ENCODE peak calls at places on chromosomes 1 and 21, in nine cellular contexts. M is AG04450; N is heart right ventricle; S is body of pancreas; D is hepatocyte; Y is lower leg skin; O is astrocyte of the spinal cord; Q is OCI-LY7; G is CD8-positive, alpha-beta T cell. U is an unnamed sample.

GRCh38 chr1:87867631-87868030 is 539.0 kb downstream of the LMO4 start:
- DNase-seq in M (no peak), G (no peak), Y (no peak), D (no peak), Q (no peak), O (peak), N (no peak), S (no peak), U (peak)

GRCh38 chr21:41890355-41890754 is 11.2 kb upstream of the PRDM15 start:
- DNase-seq in Y (no peak), Q (no peak), O (no peak), N (no peak), M (no peak), D (no peak), G (no peak), S (no peak), U (no peak)

GRCh38 chr1:215807926-215808325 is 240.8 kb downstream of the KCTD3 start:
- DNase-seq in Q (no peak), D (no peak), N (no peak), M (no peak), Y (no peak), O (no peak), G (no peak), S (no peak), U (no peak)

GRCh38 chr1:62625415-62625814 is 28.1 kb downstream of the ANGPTL3 start:
- DNase-seq in O (no peak), S (no peak), D (no peak), M (no peak), G (no peak), Q (no peak), N (no peak), Y (no peak), U (no peak)

GRCh38 chr1:234893725-234894630 is 234.7 kb downstream of the TOMM20 start:
- DNase-seq in S (peak), D (no peak), N (peak), M (no peak), G (no peak), Y (no peak), O (peak), Q (no peak), U (peak)

GRCh38 chr1:26403656-26404055 is 7.0 kb upstream of the LIN28A start:
- DNase-seq in D (no peak), Q (no peak), N (no peak), M (no peak), S (no peak), Y (no peak), O (no peak), G (no peak), U (no peak)

GRCh38 chr1:230375795-230376194 is 50.3 kb downstream of the PGBD5 start:
- DNase-seq in M (no peak), N (peak), D (no peak), Y (no peak), G (no peak), Q (no peak), S (peak), O (no peak), U (no peak)

GRCh38 chr1:89701746-89702241 is 68.9 kb downstream of the LRRC8C start:
- DNase-seq in D (no peak), S (no peak), G (no peak), Q (no peak), N (peak), Y (no peak), O (peak), M (no peak), U (peak)

GRCh38 chr1:119882172-119883029 is 13.9 kb downstream of the ADAM30 start:
- DNase-seq in G (no peak), M (no peak), Y (no peak), Q (no peak), D (no peak), N (no peak), S (no peak), O (no peak), U (no peak)

GRCh38 chr1:11058595-11059165 is 1.1 kb downstream of the SRM start:
- DNase-seq in Y (no peak), O (no peak), S (peak), Q (peak), D (no peak), M (no peak), N (no peak), G (no peak), U (no peak)

GRCh38 chr1:97647776-97648175 is 273.1 kb downstream of the DPYD start:
- DNase-seq in G (no peak), N (no peak), M (peak), Y (no peak), S (no peak), D (no peak), O (peak), Q (no peak), U (peak)

GRCh38 chr1:85178396-85178795 is 22.4 kb downstream of the SYDE2 start:
- DNase-seq in Q (no peak), S (no peak), O (no peak), N (no peak), G (no peak), D (no peak), Y (no peak), M (no peak), U (no peak)

GRCh38 chr1:70818391-70818790 is 229.2 kb downstream of the PTGER3 start:
- DNase-seq in N (no peak), S (no peak), M (no peak), D (no peak), O (no peak), G (no peak), Q (no peak), Y (no peak), U (peak)

GRCh38 chr1:185559151-185559550 is 175.0 kb upstream of the HMCN1 start:
- DNase-seq in D (no peak), N (no peak), Q (no peak), Y (no peak), M (no peak), S (no peak), G (no peak), O (no peak), U (no peak)

GRCh38 chr21:38913120-38913975 is 107.6 kb downstream of the ETS2 start:
- DNase-seq in D (peak), S (peak), Y (peak), G (no peak), Q (no peak), M (peak), N (peak), O (peak), U (peak)

GRCh38 chr1:115828101-115829022 is 12.6 kb downstream of the NHLH2 start:
- DNase-seq in S (peak), G (no peak), Y (no peak), M (no peak), O (no peak), D (peak), Q (no peak), N (no peak), U (peak)

GRCh38 chr1:201220388-201220715 is 29.7 kb downstream of the IGFN1 start:
- DNase-seq in S (no peak), O (no peak), Q (no peak), N (no peak), D (no peak), G (no peak), M (no peak), Y (no peak), U (no peak)

GRCh38 chr1:193602705-193603104 is 416.3 kb upstream of the B3GALT2 start:
- DNase-seq in O (no peak), G (no peak), D (no peak), N (no peak), Y (no peak), S (no peak), Q (no peak), M (no peak), U (no peak)

GRCh38 chr1:93756656-93757055 is 75.0 kb upstream of the BCAR3 start:
- DNase-seq in D (no peak), Q (no peak), S (no peak), O (no peak), M (no peak), Y (no peak), G (no peak), N (no peak), U (no peak)

GRCh38 chr1:21855257-21856096 is 43.4 kb downstream of the LDLRAD2 start:
- DNase-seq in S (no peak), D (no peak), Q (no peak), N (no peak), Y (no peak), M (no peak), G (no peak), O (no peak), U (no peak)

GRCh38 chr21:39676054-39676771 is 63.5 kb downstream of the B3GALT5 start:
- DNase-seq in O (peak), D (peak), G (no peak), M (no peak), Y (no peak), Q (no peak), S (peak), N (peak), U (no peak)

GRCh38 chr1:111821121-111821745 is 65.5 kb downstream of the DDX20 start:
- DNase-seq in Q (no peak), G (no peak), N (no peak), Y (no peak), O (no peak), S (no peak), M (no peak), D (no peak), U (no peak)

GRCh38 chr1:34885405-34886247 is 26.1 kb upstream of the SMIM12 start:
- DNase-seq in G (peak), D (peak), O (peak), S (peak), Q (no peak), Y (no peak), N (peak), M (no peak), U (peak)

GRCh38 chr1:151312439-151313225 is 14.6 kb downstream of the PI4KB start:
- DNase-seq in M (no peak), Y (no peak), D (no peak), S (no peak), Q (no peak), G (no peak), O (peak), N (no peak), U (peak)

GRCh38 chr1:38213720-38214367 is 167.3 kb upstream of the POU3F1 start:
- DNase-seq in M (no peak), N (no peak), G (no peak), O (no peak), Q (no peak), D (no peak), S (peak), Y (no peak), U (no peak)

GRCh38 chr1:228275154-228275434 is 67.2 kb downstream of the OBSCN start:
- DNase-seq in Y (no peak), O (no peak), N (no peak), Q (no peak), G (no peak), D (no peak), S (no peak), M (no peak), U (no peak)

GRCh38 chr1:224235819-224236493 is 52.9 kb downstream of the DEGS1 start:
- DNase-seq in Y (no peak), O (no peak), D (no peak), N (no peak), M (no peak), Q (peak), S (no peak), G (no peak), U (no peak)

GRCh38 chr1:201501812-201502510 is 5.0 kb downstream of the CSRP1 start:
- DNase-seq in G (no peak), D (peak), Y (no peak), N (no peak), Q (no peak), S (peak), M (no peak), O (no peak), U (no peak)

DNA sequence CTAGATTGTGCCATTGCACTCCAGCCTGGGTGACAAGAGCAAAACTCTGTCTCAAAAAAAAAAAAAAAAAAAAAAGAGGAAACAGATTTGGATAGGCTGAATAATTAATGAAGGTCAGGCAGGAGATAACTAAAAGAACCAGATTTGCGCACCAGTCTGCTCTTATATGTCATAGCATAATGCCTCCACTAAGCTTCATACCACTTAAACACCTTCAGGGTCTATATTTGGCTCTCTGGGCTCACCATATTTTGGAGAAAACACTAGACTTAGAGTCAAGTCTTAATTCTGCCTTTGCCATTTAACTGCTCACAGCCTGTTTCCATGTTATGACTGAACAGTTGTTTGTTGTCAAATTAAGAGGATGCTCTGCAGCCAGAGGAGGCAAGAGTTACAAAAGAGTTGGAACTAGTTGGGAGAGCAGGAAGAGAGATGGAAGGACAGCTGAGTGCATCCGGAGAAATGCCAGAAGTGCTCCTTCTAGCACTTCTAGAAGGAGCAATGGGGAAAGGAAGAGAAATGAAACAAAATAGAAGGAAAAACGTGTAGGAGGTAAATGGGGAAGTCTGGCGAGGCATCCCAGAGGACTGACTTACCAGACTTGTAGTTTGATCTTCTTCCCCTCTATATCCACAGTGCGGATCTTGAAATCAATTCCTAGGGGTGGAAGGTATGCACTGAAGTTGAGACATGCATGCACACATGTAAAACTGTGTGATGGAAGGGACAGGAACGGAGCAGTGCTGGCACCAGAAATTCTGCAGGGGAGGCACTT is 1.8 kb downstream of the RAB13 start:
- DNase-seq in S (no peak), N (no peak), G (no peak), Q (no peak), D (no peak), M (no peak), Y (no peak), O (no peak), U (peak)
- TF ChIP-seq CTCF in S (no peak), N (no peak), G (no peak), Q (no peak), D (no peak), M (no peak), Y (no peak), O (no peak), U (no peak)

DNA sequence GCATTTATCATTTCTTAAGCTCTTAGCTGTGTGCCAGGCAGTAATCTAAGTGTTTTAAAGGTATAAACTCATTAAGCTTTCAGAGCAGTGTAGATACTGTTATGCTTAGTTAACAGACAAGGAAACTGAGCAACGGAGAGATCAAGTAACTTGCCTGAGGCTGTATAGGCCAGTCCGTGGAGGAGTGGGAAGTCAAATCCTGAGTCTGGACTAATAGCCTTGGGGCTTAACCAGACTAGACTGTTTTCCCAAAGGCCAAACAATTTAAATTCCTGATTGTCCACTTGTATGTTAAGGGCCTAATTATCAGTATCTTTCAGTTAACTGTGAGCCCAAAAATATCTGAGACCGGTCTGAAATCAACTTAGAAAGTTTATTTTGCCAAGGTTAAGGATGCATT is 2.6 kb downstream of the IFNAR1 start:
- DNase-seq in M (no peak), G (no peak), N (no peak), Y (no peak), S (no peak), Q (no peak), D (no peak), O (no peak), U (no peak)
- H3K4me3 ChIP-seq in M (no peak), G (no peak), N (no peak), Y (no peak), S (no peak), Q (peak), D (no peak), O (no peak), U (no peak)

DNA sequence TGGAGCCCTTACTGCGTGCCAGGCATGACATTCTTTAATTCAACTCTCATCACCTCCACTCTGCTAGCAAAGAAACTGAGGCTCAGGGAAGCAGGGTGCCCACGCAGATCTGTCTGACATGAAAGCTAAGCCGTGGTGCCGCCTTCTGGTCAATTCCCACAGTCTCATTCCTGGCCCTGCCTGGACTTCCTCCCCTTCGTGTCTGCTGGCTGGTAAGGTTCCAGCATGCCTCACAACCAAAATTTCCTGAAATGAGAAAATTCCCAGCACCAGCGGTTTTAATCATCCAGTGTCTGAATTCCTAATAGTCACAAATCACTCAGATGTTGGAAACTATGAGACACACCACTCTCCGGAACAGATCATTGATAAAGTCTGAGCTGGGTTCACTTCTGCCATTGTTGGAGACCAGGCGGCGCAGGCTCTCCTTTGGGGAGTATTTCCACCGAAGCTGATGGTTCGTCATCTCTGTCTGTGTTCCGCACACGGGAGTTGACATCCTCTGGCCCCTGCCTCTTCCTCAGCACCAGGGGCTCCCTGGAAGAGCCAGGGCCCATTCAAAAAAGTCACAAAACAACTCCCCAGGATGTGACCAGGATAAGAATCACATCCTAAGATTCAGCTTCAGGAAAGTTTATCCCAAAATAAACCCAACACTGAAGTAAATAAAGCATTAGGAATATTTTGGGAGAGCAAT is 167.7 kb downstream of the PLPP3 start:
- DNase-seq in G (no peak), O (no peak), D (no peak), Y (no peak), Q (no peak), M (no peak), S (peak), N (peak), U (no peak)
- TF ChIP-seq CTCF in G (no peak), O (no peak), D (no peak), Y (no peak), Q (no peak), M (no peak), S (peak), N (peak), U (no peak)

DNA sequence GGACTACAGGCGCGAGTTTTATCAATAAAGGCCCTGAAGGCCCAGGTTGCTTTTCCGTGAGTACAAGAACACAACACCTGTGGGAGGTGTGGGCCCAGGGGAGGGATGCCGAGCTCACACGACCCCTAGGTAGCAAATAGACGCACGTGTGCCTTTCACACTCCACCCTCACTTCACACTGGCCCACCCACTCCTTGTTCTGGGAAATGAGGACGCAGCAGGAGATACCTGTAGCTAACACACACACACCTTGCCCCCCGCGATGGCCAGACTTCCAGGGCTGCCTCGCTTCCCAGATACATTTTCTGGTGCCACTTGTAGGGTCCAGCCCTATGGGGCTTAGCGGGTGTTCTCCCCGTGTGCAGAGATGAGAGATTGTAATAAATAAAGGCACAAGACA is 4.3 kb upstream of the CCDC27 start:
- DNase-seq in Y (no peak), O (no peak), S (no peak), N (no peak), Q (no peak), M (no peak), D (no peak), G (no peak), U (no peak)
- H3K4me3 ChIP-seq in Y (no peak), O (peak), S (no peak), N (peak), Q (no peak), M (peak), D (no peak), G (peak), U (peak)

DNA sequence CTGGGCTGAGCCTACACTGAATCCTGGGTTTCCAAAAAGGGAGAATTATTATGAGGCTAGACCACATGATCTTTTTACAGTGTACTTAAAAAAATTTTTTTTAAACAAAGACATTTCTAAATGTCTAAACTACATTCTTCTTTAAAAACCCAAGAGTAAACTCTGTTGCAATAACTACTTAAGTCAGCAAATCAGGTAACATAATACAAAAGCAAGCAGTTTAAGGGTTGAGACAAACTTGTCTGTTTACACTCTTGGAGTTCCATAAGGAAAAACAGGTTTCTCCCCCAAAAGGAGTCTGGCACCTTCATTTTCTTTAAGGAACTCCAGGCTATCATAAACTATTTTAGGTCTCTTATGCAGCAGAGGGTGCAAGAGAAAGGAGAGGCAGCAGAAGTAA is 12.5 kb upstream of the ANKRD45 start:
- DNase-seq in Q (no peak), N (no peak), G (no peak), M (no peak), S (no peak), Y (no peak), O (no peak), D (no peak), U (no peak)
- TF ChIP-seq CTCF in Q (no peak), N (no peak), G (no peak), M (no peak), S (no peak), Y (no peak), O (no peak), D (no peak), U (no peak)

GRCh38 chr1:47727051-47727708 is 270.0 kb downstream of the TRABD2B start:
- DNase-seq in Y (no peak), N (no peak), D (peak), M (no peak), G (no peak), O (no peak), S (no peak), Q (no peak), U (no peak)

GRCh38 chr1:47724427-47724999 is 272.7 kb downstream of the TRABD2B start:
- DNase-seq in Y (no peak), Q (no peak), O (no peak), S (no peak), N (no peak), G (no peak), D (no peak), M (no peak), U (no peak)

GRCh38 chr1:47726496-47726855 is 270.7 kb downstream of the TRABD2B start:
- DNase-seq in Q (no peak), Y (no peak), O (no peak), M (no peak), G (no peak), N (no peak), D (no peak), S (no peak), U (no peak)

GRCh38 chr1:47725732-47726495 is 271.3 kb downstream of the TRABD2B start:
- DNase-seq in Q (peak), Y (peak), S (peak), N (peak), M (peak), D (peak), G (peak), O (peak), U (peak)

GRCh38 chr1:47725000-47725731 is 272.0 kb downstream of the TRABD2B start:
- DNase-seq in D (peak), G (no peak), Y (no peak), Q (no peak), S (no peak), N (no peak), O (no peak), M (no peak), U (no peak)
- H3K4me3 ChIP-seq in D (no peak), G (no peak), Y (no peak), Q (no peak), S (no peak), N (peak), O (no peak), M (no peak), U (no peak)